ENCODE peak calls at places on chromosomes 4 and X, in nine cellular contexts. W, I, X, M, F, Y, K, Z and V are unnamed samples.

GRCh38 chr4:151573945-151574344 is 165.0 kb downstream of the FHIP1A start:
- DNase-seq in X (peak), F (no peak), I (no peak), M (no peak), K (no peak), Y (no peak), W (no peak), Z (peak), V (no peak)

GRCh38 chr4:79935264-79935663 is 137.8 kb downstream of the ANTXR2 start:
- DNase-seq in Z (no peak), W (no peak), Y (no peak), K (no peak), I (no peak), M (no peak), X (no peak), F (no peak), V (no peak)

GRCh38 chr4:139595989-139596679 is 40.1 kb upstream of the SETD7 start:
- DNase-seq in W (no peak), K (no peak), Z (no peak), Y (no peak), M (peak), I (no peak), F (peak), X (no peak), V (no peak)

GRCh38 chr4:3256230-3257124 is 7.5 kb downstream of the MSANTD1 start:
- DNase-seq in Z (peak), W (no peak), F (peak), I (no peak), Y (no peak), X (no peak), K (no peak), M (peak), V (no peak)

GRCh38 chrX:68463880-68464279 is 30.6 kb upstream of the OPHN1 start:
- DNase-seq in X (no peak), Y (no peak), Z (no peak), W (no peak), M (no peak), F (no peak), I (no peak), K (no peak), V (no peak)

GRCh38 chr4:132180020-132180427 is 969.1 kb upstream of the PCDH10 start:
- DNase-seq in W (no peak), K (no peak), X (no peak), F (no peak), M (no peak), I (no peak), Y (no peak), Z (no peak), V (no peak)

GRCh38 chrX:11336201-11336600 is 43.0 kb downstream of the AMELX start:
- DNase-seq in F (no peak), Y (no peak), X (no peak), I (no peak), K (no peak), M (no peak), Z (no peak), W (no peak), V (no peak)

GRCh38 chr4:82900016-82900334 is 560 bp upstream of the THAP9 start:
- DNase-seq in Z (no peak), F (no peak), W (no peak), K (no peak), Y (no peak), X (no peak), M (no peak), I (no peak), V (no peak)

GRCh38 chr4:8532245-8532781 is 47.9 kb upstream of the GPR78 start:
- DNase-seq in W (no peak), F (no peak), Y (no peak), M (no peak), I (peak), Z (no peak), X (no peak), K (no peak), V (no peak)

GRCh38 chr4:57214654-57215411 is 104.6 kb upstream of the IGFBP7 start:
- DNase-seq in F (no peak), M (no peak), K (no peak), X (no peak), I (peak), W (no peak), Z (no peak), Y (no peak), V (no peak)

GRCh38 chr4:77001907-77002306 is 52.4 kb downstream of the SEPTIN11 start:
- DNase-seq in Z (no peak), I (peak), M (no peak), W (no peak), Y (no peak), K (no peak), X (no peak), F (no peak), V (no peak)

GRCh38 chrX:112849010-112849409 is 8.4 kb upstream of the AMOT start:
- DNase-seq in Y (no peak), M (no peak), Z (no peak), W (no peak), K (no peak), I (peak), X (no peak), F (no peak), V (no peak)

GRCh38 chr4:112649055-112649408 is 12.1 kb downstream of the LARP7 start:
- DNase-seq in K (no peak), W (no peak), Y (no peak), M (no peak), I (no peak), F (no peak), X (no peak), Z (no peak), V (no peak)

GRCh38 chr4:112645541-112646329 is 8.8 kb downstream of the LARP7 start:
- DNase-seq in Z (no peak), I (no peak), F (no peak), W (no peak), M (no peak), X (no peak), Y (no peak), K (no peak), V (no peak)

GRCh38 chr4:112647785-112648184 is 10.8 kb downstream of the LARP7 start:
- DNase-seq in F (no peak), K (no peak), Z (no peak), Y (no peak), W (no peak), I (no peak), M (no peak), X (no peak), V (no peak)

GRCh38 chr4:112648263-112649054 is 11.5 kb downstream of the LARP7 start:
- DNase-seq in W (no peak), X (no peak), M (no peak), Z (no peak), I (no peak), K (no peak), Y (no peak), F (no peak), V (no peak)

GRCh38 chr4:112646632-112647537 is 9.9 kb downstream of the LARP7 start:
- DNase-seq in W (no peak), Z (no peak), K (no peak), X (no peak), I (no peak), M (no peak), F (no peak), Y (no peak), V (no peak)
- TF ChIP-seq POLR2A in W (no peak), Z (no peak), K (no peak), X (no peak), I (no peak), M (no peak), F (no peak), Y (no peak), V (no peak)

DNA sequence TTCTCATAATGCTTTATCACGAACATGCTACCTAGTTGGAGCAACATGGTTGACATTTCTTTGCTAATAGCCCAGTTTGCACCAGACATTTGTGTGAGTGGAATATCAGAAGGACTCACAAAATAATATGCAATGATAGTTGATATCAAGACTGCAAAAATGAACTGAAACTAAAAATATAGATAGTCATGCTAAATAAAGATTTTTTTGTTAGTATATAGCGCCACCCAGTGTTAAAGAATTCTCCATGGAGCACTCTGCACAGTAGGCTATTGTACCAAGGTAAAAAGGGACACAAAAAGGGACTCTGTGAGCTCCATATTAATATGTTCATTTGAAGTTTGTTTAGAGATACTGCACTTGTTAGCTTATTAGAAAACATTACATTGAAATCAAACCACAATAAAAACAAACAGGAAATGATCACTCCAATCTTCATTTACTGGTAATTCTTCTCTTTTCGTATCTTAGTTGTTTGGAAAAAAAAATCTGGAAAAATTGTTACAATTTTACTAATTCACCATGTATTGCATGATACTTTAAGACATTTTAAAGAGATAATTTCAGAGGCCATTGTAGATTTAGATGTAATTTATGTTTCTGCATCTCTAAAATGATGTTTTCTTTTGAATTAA is 1509.6 kb downstream of the ADGRL3 start:
- DNase-seq in X (no peak), F (no peak), Z (no peak), K (no peak), M (no peak), I (no peak), Y (no peak), W (no peak), V (peak)
- H3K4me3 ChIP-seq in X (no peak), F (no peak), Z (no peak), K (no peak), M (peak), I (no peak), Y (no peak), W (no peak), V (no peak)

DNA sequence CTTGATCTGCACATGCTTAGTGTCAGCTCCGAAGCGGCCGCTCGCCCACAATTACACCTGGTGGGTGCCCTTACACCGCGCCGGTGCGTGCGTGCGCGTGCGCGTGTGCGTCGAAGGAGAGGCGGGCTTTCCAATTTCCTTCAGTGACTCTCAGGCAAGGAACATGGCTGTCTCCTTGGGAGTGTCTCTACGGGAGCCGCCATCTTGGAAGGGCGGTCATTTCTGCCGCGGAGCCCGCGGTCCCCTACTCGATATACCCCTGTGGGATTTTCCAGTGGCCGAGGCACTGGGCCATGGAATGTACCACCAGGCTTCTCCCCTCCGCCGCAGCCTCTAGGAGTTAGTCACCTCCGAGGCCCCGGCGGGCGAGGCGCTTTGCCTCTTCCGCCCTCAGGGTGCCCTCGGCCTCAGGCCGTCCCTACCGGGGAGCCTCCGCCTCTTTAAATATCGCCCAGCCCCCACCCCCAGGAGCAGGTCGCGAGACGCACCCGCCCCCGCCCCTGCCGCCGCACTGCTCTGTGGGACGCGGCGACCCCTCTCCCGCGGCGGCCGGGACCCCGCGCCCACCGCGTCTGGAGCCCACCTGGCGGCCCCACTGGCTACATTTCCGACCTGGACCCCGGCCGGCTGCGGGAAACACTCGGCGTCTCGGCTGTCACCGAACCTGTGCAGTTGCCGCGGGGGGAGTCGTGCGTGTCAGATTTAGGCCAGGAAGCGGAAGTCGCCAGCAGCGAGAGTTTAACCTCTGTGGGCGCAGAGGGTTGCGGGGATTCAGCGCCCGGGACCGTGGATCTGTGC is at the start of gene ZNF41:
- DNase-seq in Z (peak), M (peak), I (peak), X (peak), F (peak), Y (peak), W (peak), K (peak), V (peak)
- TF ChIP-seq POLR2A in Z (peak), M (no peak), I (no peak), X (peak), F (no peak), Y (peak), W (no peak), K (no peak), V (no peak)

GRCh38 chrX:85379174-85379907 is at the start of gene POF1B:
- DNase-seq in Z (peak), I (peak), K (no peak), M (peak), X (peak), F (no peak), W (no peak), Y (no peak), V (no peak)
- H3K4me3 ChIP-seq in Z (peak), I (no peak), K (no peak), M (peak), X (no peak), F (peak), W (peak), Y (no peak), V (no peak)

GRCh38 chrX:121782544-121782943 is 735.1 kb downstream of the GLUD2 start:
- DNase-seq in Y (no peak), X (no peak), F (no peak), I (no peak), M (no peak), K (no peak), W (no peak), Z (no peak), V (no peak)
- TF ChIP-seq POLR2A in Y (no peak), X (no peak), F (no peak), I (no peak), M (no peak), K (no peak), W (no peak), Z (no peak), V (no peak)

DNA sequence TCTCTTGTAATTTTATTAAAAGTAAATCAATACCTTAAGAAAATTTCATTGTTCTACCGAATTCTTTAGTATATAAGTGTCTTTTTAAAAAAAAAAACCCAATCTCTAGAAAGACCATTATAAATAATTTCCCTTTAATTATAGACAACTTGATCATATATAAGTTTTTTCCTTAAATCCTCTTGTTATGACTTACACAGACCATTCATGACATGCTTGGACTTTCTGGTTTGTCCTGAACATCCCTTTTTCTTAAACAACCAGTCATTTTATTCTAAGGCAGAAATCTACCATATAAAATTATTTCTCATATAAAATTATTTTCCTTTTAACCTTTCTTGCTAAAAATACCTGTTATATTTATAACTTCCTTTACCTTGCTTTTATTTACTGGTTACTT is 15.4 kb upstream of the FHDC1 start:
- DNase-seq in M (no peak), W (no peak), F (no peak), X (no peak), I (no peak), Z (no peak), Y (no peak), K (peak), V (no peak)
- H3K4me3 ChIP-seq in M (no peak), W (no peak), F (no peak), X (no peak), I (no peak), Z (no peak), Y (no peak), K (no peak), V (no peak)

GRCh38 chrX:41010188-41010846 is 74.9 kb upstream of the USP9X start:
- DNase-seq in Y (peak), Z (peak), W (peak), F (peak), X (peak), K (no peak), M (peak), I (peak), V (peak)
- TF ChIP-seq POLR2A in Y (no peak), Z (peak), W (no peak), F (no peak), X (peak), K (no peak), M (no peak), I (no peak), V (no peak)